ENCODE peak calls at places on chromosome 10, in ten cellular contexts. K is CD8-positive, alpha-beta T cell; Y is central memory CD4-positive, alpha-beta T cell; P is skeletal muscle cell; H is stimulated activated CD4-positive, alpha-beta T cell treated with anti-CD3 and anti-CD28 coated beads, Interleukin-2, amount 100 ng/mL, for 48 hours; B is NCI-H446 treated with DMSO at 0.1 percent for 48 hours; N is EH; F is activated naive CD8-positive, alpha-beta T cell treated with anti-CD3 and anti-CD28 coated beads for 36 hours; D is upper lobe of right lung; U is NCI-H2081 treated with DMSO at 0.1 percent for 48 hours. L is an unnamed sample.

GRCh38 chr10:131657985-131658330 is 242.8 kb upstream of the PPP2R2D start:
- DNase-seq in K (no peak), Y (no peak), P (no peak), H (no peak), B (no peak), N (no peak), F (no peak), D (no peak), U (no peak), L (no peak)

GRCh38 chr10:71980181-71981023 is 16.2 kb downstream of the CHST3 start:
- DNase-seq in K (no peak), Y (no peak), P (no peak), H (no peak), B (no peak), N (peak), F (no peak), D (no peak), U (no peak), L (no peak)

GRCh38 chr10:13485623-13486022 is 43.2 kb downstream of the BEND7 start:
- DNase-seq in K (no peak), Y (no peak), P (no peak), H (no peak), B (no peak), N (peak), F (no peak), D (no peak), U (no peak), L (no peak)

GRCh38 chr10:69009360-69009759 is 20.8 kb downstream of the KIFBP start:
- DNase-seq in K (no peak), Y (no peak), P (no peak), H (no peak), B (no peak), N (peak), F (no peak), D (no peak), U (no peak), L (no peak)

GRCh38 chr10:131499566-131499965 is 188.0 kb upstream of the TCERG1L start:
- DNase-seq in K (no peak), Y (no peak), P (no peak), H (no peak), B (no peak), N (no peak), F (no peak), D (no peak), U (no peak), L (no peak)

GRCh38 chr10:97810476-97810875 is 38.7 kb upstream of the SFRP5 start:
- DNase-seq in K (no peak), Y (no peak), P (no peak), H (no peak), B (no peak), N (peak), F (no peak), D (no peak), U (no peak), L (no peak)

GRCh38 chr10:3886666-3887251 is 101.8 kb upstream of the KLF6 start:
- DNase-seq in K (no peak), Y (no peak), P (peak), H (no peak), B (no peak), N (peak), F (no peak), D (no peak), U (no peak), L (no peak)

GRCh38 chr10:102661614-102662133 is 17.4 kb downstream of the TRIM8 start:
- DNase-seq in K (no peak), Y (no peak), P (no peak), H (no peak), B (no peak), N (no peak), F (no peak), D (no peak), U (no peak), L (no peak)

GRCh38 chr10:110209926-110210662 is 2.7 kb downstream of the MXI1 start:
- DNase-seq in K (no peak), Y (no peak), P (no peak), H (no peak), B (no peak), N (peak), F (peak), D (peak), U (no peak), L (peak)

GRCh38 chr10:108544500-108545120 is 1378.7 kb downstream of the XPNPEP1 start:
- DNase-seq in K (peak), Y (no peak), P (no peak), H (peak), B (no peak), N (peak), F (peak), D (peak), U (no peak), L (no peak)

GRCh38 chr10:71342850-71343773 is 24.1 kb downstream of the SLC29A3 start:
- DNase-seq in K (no peak), Y (no peak), P (no peak), H (no peak), B (no peak), N (peak), F (no peak), D (no peak), U (no peak), L (no peak)

GRCh38 chr10:4708123-4708759 is 117.8 kb upstream of the AKR1E2 start:
- DNase-seq in K (no peak), Y (no peak), P (no peak), H (no peak), B (no peak), N (no peak), F (peak), D (no peak), U (no peak), L (no peak)

GRCh38 chr10:70458329-70459060 is 17.0 kb upstream of the NODAL start:
- DNase-seq in K (no peak), Y (no peak), P (peak), H (peak), B (no peak), N (peak), F (peak), D (peak), U (no peak), L (no peak)

GRCh38 chr10:43069597-43069996 is 7.3 kb upstream of the RET start:
- DNase-seq in K (no peak), Y (no peak), P (no peak), H (no peak), B (no peak), N (no peak), F (no peak), D (no peak), U (no peak), L (no peak)

GRCh38 chr10:132942101-132942739 is at the start of gene CFAP46:
- DNase-seq in K (no peak), Y (no peak), P (no peak), H (no peak), B (no peak), N (peak), F (peak), D (peak), U (no peak), L (no peak)

GRCh38 chr10:122368502-122369254 is 5.8 kb upstream of the PLEKHA1 start:
- DNase-seq in K (no peak), Y (no peak), P (no peak), H (no peak), B (no peak), N (no peak), F (no peak), D (no peak), U (no peak), L (no peak)

GRCh38 chr10:14779053-14779649 is 4.5 kb upstream of the FAM107B start:
- DNase-seq in K (no peak), Y (no peak), P (no peak), H (no peak), B (no peak), N (peak), F (no peak), D (no peak), U (no peak), L (no peak)

GRCh38 chr10:31272841-31273240 is 46.2 kb upstream of the ZEB1 start:
- DNase-seq in K (no peak), Y (no peak), P (peak), H (no peak), B (no peak), N (peak), F (no peak), D (no peak), U (no peak), L (no peak)